ENCODE peak calls at places on chromosomes 12 and 14, in seven cellular contexts. C is foreskin keratinocyte; Z is GM03348; O is posterior cingulate gyrus; G is stimulated activated CD8-positive, alpha-beta memory T cell treated with anti-CD3 and anti-CD28 coated beads, Interleukin-7, amount 100 ng/mL, for 1 hour; P is GM23248; M is NCI-H69. N is an unnamed sample.

GRCh38 chr12:56521209-56521589 is 421 bp upstream of the RBMS2 start:
- DNase-seq in C (no peak), Z (no peak), O (no peak), G (no peak), P (peak; percentile 45), M (no peak), N (peak; percentile 27)

GRCh38 chr12:2451025-2451424 is 343.7 kb upstream of the FKBP4 start:
- DNase-seq in C (no peak), Z (no peak), O (no peak), G (no peak), P (peak; percentile 18), M (no peak), N (no peak)

GRCh38 chr12:91980345-91980744 is 165.3 kb downstream of the BTG1 start:
- DNase-seq in C (no peak), Z (no peak), O (no peak), G (no peak), P (no peak), M (peak; percentile 72), N (no peak)

GRCh38 chr14:78700236-78700635 is 530.1 kb downstream of the NRXN3 start:
- DNase-seq in C (no peak), Z (peak; percentile 20), O (no peak), G (no peak), P (peak; percentile 33), M (peak; percentile 62), N (peak; percentile 28)

GRCh38 chr12:3458041-3458440 is 33.0 kb upstream of the PRMT8 start:
- DNase-seq in C (peak; percentile 98), Z (no peak), O (no peak), G (no peak), P (no peak), M (no peak), N (no peak)

GRCh38 chr12:42741771-42742510 is 152.4 kb upstream of the PRICKLE1 start:
- DNase-seq in C (no peak), Z (peak; percentile 23), O (no peak), G (no peak), P (peak; percentile 81), M (peak; percentile 74), N (no peak)

GRCh38 chr12:26196424-26196722 is 1.0 kb downstream of the SSPN start:
- DNase-seq in C (no peak), Z (peak; percentile 24), O (no peak), G (no peak), P (peak; percentile 51), M (no peak), N (peak; percentile 63)

GRCh38 chr12:43169115-43169681 is 382.8 kb downstream of the ADAMTS20 start:
- DNase-seq in C (no peak), Z (no peak), O (no peak), G (no peak), P (no peak), M (no peak), N (no peak)

GRCh38 chr12:59086124-59086523 is 165.8 kb upstream of the LRIG3 start:
- DNase-seq in C (no peak), Z (no peak), O (no peak), G (no peak), P (no peak), M (peak; percentile 95), N (peak; percentile 70)

GRCh38 chr14:59969319-59969718 is 49.4 kb downstream of the LRRC9 start:
- DNase-seq in C (peak; percentile 51), Z (no peak), O (no peak), G (no peak), P (no peak), M (peak; percentile 10), N (peak; percentile 73)

GRCh38 chr14:22602011-22602410 is 3.9 kb downstream of the ABHD4 start:
- DNase-seq in C (no peak), Z (no peak), O (no peak), G (no peak), P (no peak), M (no peak), N (no peak)

GRCh38 chr12:71371132-71371531 is 68.5 kb upstream of the LGR5 start:
- DNase-seq in C (peak; percentile 9), Z (no peak), O (no peak), G (no peak), P (no peak), M (no peak), N (peak; percentile 34)

GRCh38 chr12:18799561-18799960 is 61.6 kb downstream of the CAPZA3 start:
- DNase-seq in C (peak; percentile 11), Z (peak; percentile 51), O (no peak), G (no peak), P (peak; percentile 51), M (no peak), N (no peak)

GRCh38 chr14:92692822-92693226 is 55.6 kb downstream of the LGMN start:
- DNase-seq in C (peak; percentile 16), Z (no peak), O (no peak), G (no peak), P (peak; percentile 20), M (peak; percentile 99), N (peak; percentile 96)

GRCh38 chr12:109982211-109982610 is 14.0 kb downstream of the GIT2 start:
- DNase-seq in C (no peak), Z (peak; percentile 57), O (no peak), G (no peak), P (peak; percentile 79), M (no peak), N (no peak)

GRCh38 chr14:101977311-101978071 is 13.1 kb downstream of the DYNC1H1 start:
- DNase-seq in C (no peak), Z (no peak), O (no peak), G (no peak), P (peak; percentile 27), M (no peak), N (no peak)

GRCh38 chr14:100388137-100389050 is 65.3 kb downstream of the SLC25A47 start:
- DNase-seq in C (no peak), Z (no peak), O (no peak), G (no peak), P (no peak), M (peak; percentile 58), N (no peak)

GRCh38 chr14:77045570-77045890 is 17.0 kb upstream of the IRF2BPL start:
- DNase-seq in C (no peak), Z (no peak), O (no peak), G (no peak), P (peak; percentile 39), M (no peak), N (no peak)

GRCh38 chr12:52181757-52182156 is 10.1 kb downstream of the KRT80 start:
- DNase-seq in C (peak; percentile 50), Z (peak; percentile 79), O (no peak), G (no peak), P (peak; percentile 67), M (peak; percentile 97), N (peak; percentile 50)

GRCh38 chr14:68284333-68284732 is 464.8 kb downstream of the RAD51B start:
- DNase-seq in C (no peak), Z (peak; percentile 47), O (no peak), G (no peak), P (peak; percentile 3), M (no peak), N (no peak)

GRCh38 chr12:632102-632696 is 31.0 kb downstream of the NINJ2 start:
- DNase-seq in C (peak; percentile 85), Z (peak; percentile 85), O (no peak), G (no peak), P (peak; percentile 92), M (peak; percentile 70), N (peak; percentile 86)

GRCh38 chr14:93090826-93091583 is 24.7 kb downstream of the ITPK1 start:
- DNase-seq in C (peak; percentile 19), Z (peak; percentile 51), O (peak; percentile 53), G (no peak), P (peak; percentile 28), M (peak; percentile 84), N (no peak)

N was measured in DMS53.